ENCODE peak calls at places on chromosomes 6 and 20, in eight cellular contexts. T, X, M, Z, Q, K, Y and G are unnamed samples.

GRCh38 chr6:27720607-27721580 is 191.3 kb downstream of the OR2B2 start:
- DNase-seq in T (peak; percentile 41), X (no peak), M (no peak), Z (peak; percentile 79), Q (no peak), K (peak; percentile 52), Y (no peak), G (no peak)

GRCh38 chr6:137978252-137978896 is 111.3 kb downstream of the TNFAIP3 start:
- DNase-seq in T (no peak), X (no peak), M (no peak), Z (peak; percentile 73), Q (no peak), K (no peak), Y (no peak), G (peak; percentile 25)

GRCh38 chr20:46545077-46545826 is 5.2 kb downstream of the OCSTAMP start:
- DNase-seq in T (no peak), X (no peak), M (no peak), Z (no peak), Q (no peak), K (no peak), Y (no peak), G (no peak)

GRCh38 chr20:59977086-59977485 is 18.9 kb downstream of the CDH26 start:
- DNase-seq in T (no peak), X (no peak), M (no peak), Z (no peak), Q (no peak), K (no peak), Y (no peak), G (no peak)

GRCh38 chr6:146851837-146852236 is 253.1 kb downstream of the ADGB start:
- DNase-seq in T (no peak), X (no peak), M (no peak), Z (no peak), Q (no peak), K (no peak), Y (no peak), G (no peak)

GRCh38 chr6:125117818-125118217 is 35.8 kb upstream of the TPD52L1 start:
- DNase-seq in T (no peak), X (no peak), M (no peak), Z (no peak), Q (no peak), K (no peak), Y (no peak), G (no peak)

GRCh38 chr6:166505133-166505905 is 81.2 kb downstream of the RAMACL start:
- DNase-seq in T (no peak), X (no peak), M (no peak), Z (no peak), Q (no peak), K (no peak), Y (no peak), G (no peak)

GRCh38 chr6:397604-398003 is 6.1 kb downstream of the IRF4 start:
- DNase-seq in T (no peak), X (no peak), M (no peak), Z (no peak), Q (no peak), K (no peak), Y (no peak), G (no peak)

GRCh38 chr6:90610671-90611542 is 24.0 kb upstream of the MAP3K7 start:
- DNase-seq in T (peak; percentile 53), X (peak; percentile 23), M (peak; percentile 53), Z (peak; percentile 12), Q (peak; percentile 37), K (peak; percentile 66), Y (peak; percentile 55), G (peak; percentile 9)

GRCh38 chr6:165519316-165519715 is 143.7 kb downstream of the PDE10A start:
- DNase-seq in T (no peak), X (no peak), M (no peak), Z (no peak), Q (no peak), K (no peak), Y (no peak), G (no peak)

GRCh38 chr6:87636313-87636712 is 46.4 kb downstream of the ORC3 start:
- DNase-seq in T (no peak), X (no peak), M (no peak), Z (no peak), Q (no peak), K (no peak), Y (no peak), G (no peak)

GRCh38 chr6:140977425-140977824 is 1155.3 kb upstream of the GJE1 start:
- DNase-seq in T (no peak), X (no peak), M (no peak), Z (no peak), Q (no peak), K (no peak), Y (no peak), G (no peak)

GRCh38 chr6:135871878-135872277 is 20.4 kb downstream of the PDE7B start:
- DNase-seq in T (no peak), X (no peak), M (no peak), Z (no peak), Q (no peak), K (no peak), Y (no peak), G (no peak)

GRCh38 chr6:20808984-20809383 is 274.7 kb downstream of the CDKAL1 start:
- DNase-seq in T (no peak), X (no peak), M (no peak), Z (no peak), Q (no peak), K (no peak), Y (no peak), G (no peak)

GRCh38 chr6:2237001-2237400 is 8.4 kb downstream of the GMDS start:
- DNase-seq in T (no peak), X (no peak), M (no peak), Z (peak; percentile 56), Q (no peak), K (no peak), Y (no peak), G (no peak)

GRCh38 chr6:170212051-170212756 is 78.7 kb downstream of the DLL1 start:
- DNase-seq in T (peak; percentile 3), X (no peak), M (peak; percentile 41), Z (no peak), Q (no peak), K (peak; percentile 46), Y (no peak), G (no peak)

GRCh38 chr6:125923371-125923877 is 33.1 kb upstream of the HINT3 start:
- DNase-seq in T (no peak), X (no peak), M (no peak), Z (no peak), Q (no peak), K (no peak), Y (no peak), G (no peak)

GRCh38 chr6:47195251-47195650 is 114.5 kb downstream of the TNFRSF21 start:
- DNase-seq in T (no peak), X (no peak), M (no peak), Z (no peak), Q (no peak), K (no peak), Y (peak; percentile 54), G (no peak)

DNA sequence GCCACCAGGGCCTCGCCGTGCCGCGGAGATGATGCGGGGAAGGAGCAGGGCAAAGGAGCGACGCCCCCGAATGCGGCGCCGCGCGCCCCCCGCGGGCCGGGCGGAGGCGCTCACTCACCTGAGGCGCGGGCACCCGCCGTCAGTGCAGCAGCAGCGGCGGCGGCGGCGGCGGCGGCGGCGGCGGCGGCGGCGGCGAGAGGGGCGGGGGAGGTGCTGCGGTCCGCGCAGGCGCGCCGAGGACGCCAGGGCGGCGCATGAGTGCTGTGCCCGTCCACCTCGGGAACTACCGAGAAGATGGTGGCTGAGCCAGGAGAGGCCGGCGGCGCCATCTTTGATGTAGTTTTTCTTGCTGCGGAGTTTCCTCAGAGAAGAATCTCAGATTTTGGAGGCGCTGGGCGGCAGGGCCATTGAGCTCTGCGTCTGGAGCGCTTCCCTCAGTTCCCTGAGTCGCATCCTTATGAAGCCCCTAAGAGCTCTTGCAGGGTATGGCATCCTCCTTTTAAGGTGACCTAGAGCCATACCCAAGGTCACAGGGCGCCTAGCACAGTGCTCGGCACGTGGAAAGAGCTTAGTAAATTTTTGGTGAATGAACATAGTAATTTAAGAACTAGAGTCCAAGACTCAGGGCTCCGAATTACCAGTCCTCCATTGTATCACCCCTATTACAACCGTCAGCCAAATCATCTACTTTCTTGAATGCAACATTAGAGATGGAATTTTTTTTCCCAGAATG is at the start of gene NDRG3:
- DNase-seq in T (peak; percentile 89), X (peak; percentile 94), M (peak; percentile 94), Z (peak; percentile 99), Q (peak; percentile 95), K (peak; percentile 98), Y (peak; percentile 94), G (peak; percentile 97)
- TF ChIP-seq CTCF in T (no peak), X (peak; percentile 4), M (no peak), Z (peak; percentile 62), Q (peak; percentile 5), K (no peak), Y (no peak), G (no peak)

DNA sequence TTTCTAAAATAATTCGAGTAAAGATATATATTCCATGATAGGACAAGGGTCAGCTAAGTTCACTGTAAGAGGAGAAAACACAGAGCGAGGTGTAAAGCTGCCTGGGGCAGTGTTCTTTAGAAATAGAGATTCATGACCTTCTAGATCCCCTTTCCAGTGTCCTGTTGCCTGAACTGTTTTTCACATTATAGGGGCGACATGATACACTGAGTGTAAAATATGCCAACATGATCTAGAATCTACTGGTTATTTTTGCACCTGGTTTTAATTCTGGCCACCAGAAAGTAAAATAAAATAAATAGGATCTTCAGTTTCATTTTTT is 98.0 kb upstream of the HDGFL1 start:
- DNase-seq in T (no peak), X (no peak), M (no peak), Z (no peak), Q (no peak), K (no peak), Y (no peak), G (no peak)
- TF ChIP-seq CTCF in T (no peak), X (peak; percentile 1), M (no peak), Z (no peak), Q (no peak), K (no peak), Y (peak; percentile 3), G (no peak)

GRCh38 chr6:8904754-8905153 is 469.4 kb upstream of the SLC35B3 start:
- DNase-seq in T (no peak), X (no peak), M (no peak), Z (no peak), Q (no peak), K (peak; percentile 18), Y (no peak), G (no peak)
- TF ChIP-seq CTCF in T (peak; percentile 35), X (no peak), M (no peak), Z (no peak), Q (no peak), K (peak; percentile 56), Y (no peak), G (no peak)

GRCh38 chr20:32468313-32468640 is 110.1 kb downstream of the ASXL1 start:
- DNase-seq in T (no peak), X (peak; percentile 15), M (no peak), Z (no peak), Q (no peak), K (no peak), Y (no peak), G (no peak)

GRCh38 chr20:32470940-32471339 is 112.8 kb downstream of the ASXL1 start:
- DNase-seq in T (no peak), X (no peak), M (no peak), Z (no peak), Q (no peak), K (no peak), Y (no peak), G (no peak)

GRCh38 chr20:32468860-32469259 is 110.7 kb downstream of the ASXL1 start:
- DNase-seq in T (no peak), X (peak; percentile 13), M (no peak), Z (no peak), Q (no peak), K (no peak), Y (no peak), G (no peak)

GRCh38 chr20:32472581-32473207 is 112.4 kb downstream of the NOL4L start:
- DNase-seq in T (no peak), X (no peak), M (no peak), Z (no peak), Q (no peak), K (no peak), Y (no peak), G (no peak)

GRCh38 chr20:32470025-32470861 is 112.1 kb downstream of the ASXL1 start:
- DNase-seq in T (peak; percentile 92), X (peak; percentile 64), M (no peak), Z (no peak), Q (no peak), K (peak; percentile 64), Y (peak; percentile 85), G (peak; percentile 63)
- TF ChIP-seq CTCF in T (peak; percentile 77), X (peak; percentile 26), M (no peak), Z (no peak), Q (peak; percentile 3), K (peak; percentile 51), Y (peak; percentile 59), G (peak; percentile 40)